ENCODE peak calls at places on chromosome X, in four cellular contexts. D is Peyer's patch, S is endothelial cell of umbilical vein, O is ascending aorta. C is an unnamed sample.

GRCh38 chrX:21509912-21510311 is 135.7 kb downstream of the CNKSR2 start:
- DNase-seq in D (no peak), S (peak; percentile 70), O (no peak), C (no peak)

GRCh38 chrX:47366051-47366722 is 4.2 kb upstream of the ZNF157 start:
- DNase-seq in D (peak; percentile 48), S (peak; percentile 62), O (no peak), C (peak; percentile 62)

GRCh38 chrX:109089359-109089758 is 353.0 kb upstream of the IRS4 start:
- DNase-seq in D (no peak), S (no peak), O (no peak), C (no peak)

GRCh38 chrX:53235566-53235965 is 10.6 kb upstream of the KDM5C start:
- DNase-seq in D (no peak), S (no peak), O (no peak), C (no peak)

GRCh38 chrX:9729161-9729885 is 36.3 kb downstream of the GPR143 start:
- DNase-seq in D (no peak), S (no peak), O (no peak), C (no peak)

GRCh38 chrX:56729152-56729557 is at the start of gene NBDY:
- DNase-seq in D (peak; percentile 50), S (peak; percentile 58), O (no peak), C (peak; percentile 27)

GRCh38 chrX:124699876-124700275 is 353.5 kb downstream of the SH2D1A start:
- DNase-seq in D (no peak), S (no peak), O (no peak), C (no peak)

GRCh38 chrX:16212436-16212835 is 45.2 kb downstream of the MAGEB17 start:
- DNase-seq in D (no peak), S (peak; percentile 35), O (no peak), C (no peak)

GRCh38 chrX:105190252-105190853 is 30.1 kb downstream of the TEX13A start:
- DNase-seq in D (no peak), S (peak; percentile 43), O (no peak), C (peak; percentile 30)

GRCh38 chrX:70134116-70134477 is 850 bp downstream of the IGBP1 start:
- DNase-seq in D (peak; percentile 49), S (no peak), O (no peak), C (peak; percentile 7)

GRCh38 chrX:11770320-11770719 is 12.3 kb downstream of the MSL3 start:
- DNase-seq in D (no peak), S (peak; percentile 51), O (no peak), C (peak; percentile 15)

GRCh38 chrX:26851981-26852380 is 611.2 kb downstream of the PPP4R3C start:
- DNase-seq in D (no peak), S (peak; percentile 87), O (no peak), C (no peak)

GRCh38 chrX:107731831-107732502 is 43.6 kb downstream of the TSC22D3 start:
- DNase-seq in D (peak; percentile 76), S (peak; percentile 90), O (peak; percentile 89), C (peak; percentile 39)

GRCh38 chrX:30141966-30142365 is 73.4 kb upstream of the MAGEB2 start:
- DNase-seq in D (no peak), S (peak; percentile 35), O (no peak), C (peak; percentile 30)

GRCh38 chrX:96841325-96841724 is 42.4 kb upstream of the RPA4 start:
- DNase-seq in D (no peak), S (no peak), O (no peak), C (no peak)

GRCh38 chrX:13649823-13650222 is 3.1 kb upstream of the TCEANC start:
- DNase-seq in D (no peak), S (no peak), O (no peak), C (no peak)

GRCh38 chrX:13645464-13646153 is 7.3 kb upstream of the TCEANC start:
- DNase-seq in D (no peak), S (no peak), O (no peak), C (no peak)

GRCh38 chrX:13650318-13650717 is 2.6 kb upstream of the TCEANC start:
- DNase-seq in D (no peak), S (no peak), O (no peak), C (no peak)

GRCh38 chrX:13647709-13648212 is 5.2 kb upstream of the TCEANC start:
- DNase-seq in D (peak; percentile 67), S (peak; percentile 64), O (no peak), C (no peak)

GRCh38 chrX:13646154-13646549 is 6.8 kb upstream of the TCEANC start:
- DNase-seq in D (peak; percentile 52), S (peak; percentile 42), O (no peak), C (peak; percentile 57)
- TF ChIP-seq CTCF in D (no peak), S (peak; percentile 59), O (peak; percentile 72), C (peak; percentile 53)

GRCh38 chrX:153845195-153845594 is 14.9 kb upstream of the PDZD4 start:
- DNase-seq in D (no peak), S (no peak), O (no peak), C (no peak)
- TF ChIP-seq CTCF in D (no peak), S (no peak), O (no peak), C (no peak)

DNA sequence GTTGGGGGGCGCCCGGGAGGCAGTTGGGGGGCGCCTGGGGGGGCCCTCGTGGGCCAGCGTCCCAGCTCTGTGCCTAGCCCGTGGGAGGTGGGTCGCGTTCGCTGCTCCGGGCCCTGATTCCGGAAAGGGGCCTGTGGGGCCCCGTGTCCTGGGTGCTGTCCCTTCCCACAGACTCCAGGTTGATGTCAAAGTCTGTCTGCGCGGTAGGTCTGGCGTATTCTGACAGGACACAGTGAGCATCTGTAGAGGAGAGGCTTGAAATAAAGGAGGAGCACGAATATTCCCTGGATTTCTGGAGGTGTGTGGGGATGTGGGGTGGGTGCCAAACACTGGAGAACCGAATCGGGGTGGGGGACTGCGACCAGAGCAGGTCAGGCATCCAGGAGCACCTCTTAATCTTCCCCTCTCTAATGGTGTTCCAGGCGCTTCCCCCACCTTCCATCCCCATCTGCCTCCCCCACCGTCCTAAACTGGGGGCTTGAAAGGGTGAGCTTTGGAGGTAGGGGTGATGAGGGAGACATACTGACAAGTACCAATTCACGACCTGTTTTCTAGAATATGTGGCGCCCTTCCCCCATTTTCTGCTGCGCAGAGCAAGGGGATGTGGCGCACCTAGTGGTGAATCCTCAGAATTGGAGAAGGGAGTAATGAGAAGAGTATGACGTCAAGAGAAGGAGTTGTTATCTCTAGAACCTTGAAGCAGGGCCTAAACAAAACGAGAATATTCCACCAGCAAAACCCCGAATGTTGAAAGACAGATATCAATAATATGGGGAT is 873 bp downstream of the GPRASP1 start:
- DNase-seq in D (no peak), S (peak; percentile 18), O (no peak), C (peak; percentile 19)
- TF ChIP-seq CTCF in D (no peak), S (peak; percentile 29), O (peak; percentile 47), C (peak; percentile 45)

DNA sequence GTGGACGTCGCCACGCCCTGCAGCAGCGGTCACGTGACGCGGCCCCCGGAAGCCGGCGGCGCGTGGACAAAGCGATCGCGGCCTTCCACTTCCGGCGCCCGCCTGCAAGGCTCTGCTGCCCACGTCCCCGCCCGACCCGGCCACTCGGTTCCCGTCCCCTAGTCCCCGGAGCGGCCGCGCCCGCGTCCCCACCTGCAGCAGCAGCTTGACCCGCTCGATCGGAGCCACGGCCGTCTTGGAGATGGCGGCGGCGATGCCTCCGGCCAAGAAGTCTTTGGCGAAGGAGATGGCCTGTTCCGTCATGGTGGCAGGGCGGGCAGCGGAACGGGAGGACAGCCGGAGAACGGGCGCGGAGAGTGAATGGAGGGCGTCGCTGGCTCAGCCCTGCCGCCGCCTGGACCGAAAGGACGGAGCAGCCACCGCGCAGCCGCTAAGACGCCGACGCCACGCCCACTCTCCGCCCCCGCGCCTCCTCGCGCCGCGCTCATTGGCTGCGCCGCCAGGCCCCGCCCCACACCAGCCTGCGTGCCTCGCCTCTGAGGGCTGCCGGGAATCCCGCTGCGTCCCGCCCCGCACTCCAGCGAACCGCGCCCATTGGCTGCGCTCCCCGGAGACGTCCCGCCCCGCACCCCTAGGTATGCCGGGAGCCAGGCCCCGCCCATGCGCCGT is at the start of gene SLC25A6:
- DNase-seq in D (peak; percentile 100), S (peak; percentile 99), O (peak; percentile 91), C (peak; percentile 99)
- TF ChIP-seq CTCF in D (no peak), S (peak; percentile 14), O (no peak), C (no peak)

GRCh38 chrX:134239016-134239415 is 2.0 kb downstream of the CCDC160 start:
- DNase-seq in D (no peak), S (no peak), O (no peak), C (no peak)

GRCh38 chrX:134241960-134242619 is 5.1 kb downstream of the CCDC160 start:
- DNase-seq in D (no peak), S (no peak), O (no peak), C (no peak)

GRCh38 chrX:134236690-134237362 is at the start of gene CCDC160:
- DNase-seq in D (peak; percentile 45), S (peak; percentile 29), O (no peak), C (peak; percentile 90)

GRCh38 chrX:134237363-134237702 is 351 bp downstream of the CCDC160 start:
- DNase-seq in D (no peak), S (no peak), O (no peak), C (no peak)

DNA sequence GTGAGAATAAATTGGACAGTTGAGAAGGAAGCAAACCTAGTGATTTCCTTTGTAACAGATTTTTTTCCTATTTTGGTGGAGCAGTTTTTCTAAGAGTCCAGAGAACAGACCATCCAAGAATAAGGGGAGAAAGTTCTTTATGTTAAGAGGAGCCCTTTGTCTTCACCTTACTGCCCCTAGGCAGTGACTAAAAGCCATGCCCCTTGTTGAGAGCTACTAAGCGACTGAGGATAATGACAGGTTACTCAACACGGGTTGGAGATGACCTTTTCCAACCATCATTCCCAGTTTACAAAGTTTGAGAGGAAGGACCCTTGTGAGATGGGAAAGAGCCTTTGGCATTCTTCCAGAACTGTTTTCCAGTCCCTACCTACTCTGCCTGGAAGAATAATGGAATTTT is 3.2 kb downstream of the CCDC160 start:
- DNase-seq in D (no peak), S (no peak), O (no peak), C (no peak)
- TF ChIP-seq CTCF in D (no peak), S (no peak), O (no peak), C (no peak)

GRCh38 chrX:123425904-123426303 is 241.8 kb downstream of the GRIA3 start:
- DNase-seq in D (no peak), S (no peak), O (no peak), C (no peak)

GRCh38 chrX:123424546-123424945 is 240.5 kb downstream of the GRIA3 start:
- DNase-seq in D (no peak), S (no peak), O (no peak), C (no peak)

GRCh38 chrX:123425471-123425870 is 241.4 kb downstream of the GRIA3 start:
- DNase-seq in D (no peak), S (no peak), O (no peak), C (no peak)

GRCh38 chrX:123422875-123423274 is 238.8 kb downstream of the GRIA3 start:
- DNase-seq in D (no peak), S (peak; percentile 1), O (no peak), C (peak; percentile 9)
- TF ChIP-seq CTCF in D (no peak), S (peak; percentile 29), O (peak; percentile 44), C (peak; percentile 56)

DNA sequence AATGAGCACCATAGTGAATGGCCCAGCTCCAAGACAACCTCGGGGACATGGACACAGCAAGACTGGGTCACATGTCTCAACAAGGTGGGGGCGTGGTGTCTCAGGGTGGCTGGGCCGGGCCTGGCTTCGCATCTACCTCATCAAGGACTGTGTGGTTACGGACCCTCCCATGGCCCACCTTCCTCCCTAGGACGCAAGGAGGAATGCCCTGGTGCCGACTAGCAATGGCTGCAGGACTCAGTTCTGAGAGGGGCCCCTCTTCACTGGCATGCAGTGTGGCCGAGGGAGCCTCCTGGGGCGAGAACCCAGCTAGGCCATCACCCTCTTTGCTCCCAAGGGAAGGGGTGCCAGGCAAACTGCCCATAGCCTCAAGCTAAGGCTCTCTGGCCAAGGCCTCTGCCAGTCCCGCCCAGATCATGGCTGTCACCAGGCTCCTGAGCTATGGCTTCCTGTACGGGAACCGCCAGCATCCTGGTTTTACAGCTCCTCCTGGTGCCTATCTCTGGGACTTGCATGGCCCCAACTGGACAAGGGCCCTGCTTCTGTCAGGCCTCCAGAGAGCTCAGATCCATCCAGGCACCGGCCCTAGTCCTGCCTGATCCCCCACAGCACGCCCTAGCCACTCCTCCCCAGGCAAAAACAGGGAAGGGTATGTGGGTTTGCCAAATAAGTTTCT is 218.0 kb upstream of the AGTR2 start:
- DNase-seq in D (no peak), S (no peak), O (no peak), C (no peak)
- TF ChIP-seq CTCF in D (no peak), S (no peak), O (peak; percentile 17), C (no peak)